ENCODE peak calls at places on chromosomes 12 and 14, in nine cellular contexts. R, Y, D, T, A, Q, B, K and V are unnamed samples.
A peak's percentile ranks its signal among the peaks of the same experiment; 100 is the strongest.

GRCh38 chr14:104314251-104314941 is 176.0 kb downstream of the KIF26A start:
- DNase-seq in R (peak; percentile 5), T (no peak), Q (no peak), Y (no peak), D (no peak), A (peak; percentile 36), K (no peak), B (no peak), V (no peak)

GRCh38 chr12:30962047-30962446 is 35.5 kb downstream of the TSPAN11 start:
- DNase-seq in Q (no peak), R (no peak), Y (no peak), K (no peak), B (no peak), A (no peak), T (no peak), D (no peak), V (no peak)

GRCh38 chr12:109621864-109622485 is 48.4 kb downstream of the MVK start:
- DNase-seq in K (no peak), D (no peak), A (no peak), R (no peak), Y (no peak), T (no peak), B (no peak), Q (no peak), V (no peak)

GRCh38 chr14:52918486-52918885 is 32.4 kb downstream of the FERMT2 start:
- DNase-seq in A (no peak), T (peak; percentile 81), Q (peak; percentile 93), D (peak; percentile 2), R (no peak), B (no peak), Y (peak; percentile 12), K (peak; percentile 62), V (peak; percentile 62)

GRCh38 chr12:44847888-44848770 is 28.0 kb downstream of the NELL2 start:
- DNase-seq in D (peak; percentile 47), B (no peak), R (no peak), Q (no peak), T (no peak), A (no peak), Y (peak; percentile 32), K (no peak), V (peak; percentile 40)

GRCh38 chr14:43790681-43791080 is 716.4 kb downstream of the FSCB start:
- DNase-seq in Q (no peak), A (no peak), B (no peak), R (no peak), D (no peak), K (no peak), T (no peak), Y (no peak), V (no peak)

GRCh38 chr12:12608557-12608957 is 3.1 kb upstream of the CREBL2 start:
- DNase-seq in Y (no peak), K (peak; percentile 29), Q (peak; percentile 17), R (no peak), D (no peak), B (no peak), T (peak; percentile 14), A (no peak), V (peak; percentile 57)

GRCh38 chr12:14614704-14615121 is 47.0 kb upstream of the PLBD1 start:
- DNase-seq in Y (no peak), B (no peak), T (no peak), R (no peak), D (no peak), Q (no peak), K (no peak), A (no peak), V (peak; percentile 87)

GRCh38 chr12:75724913-75725312 is 213.5 kb upstream of the KRR1 start:
- DNase-seq in Y (no peak), Q (peak; percentile 92), D (no peak), B (peak; percentile 40), A (no peak), R (no peak), K (peak; percentile 56), T (peak; percentile 93), V (no peak)

GRCh38 chr14:58814476-58814875 is 176.7 kb downstream of the DACT1 start:
- DNase-seq in A (no peak), D (no peak), T (no peak), Q (no peak), R (no peak), B (no peak), K (no peak), Y (no peak), V (no peak)

GRCh38 chr12:29681996-29682534 is 101.7 kb downstream of the TMTC1 start:
- DNase-seq in T (no peak), Y (no peak), R (no peak), D (no peak), Q (peak; percentile 43), B (no peak), K (peak; percentile 87), A (no peak), V (no peak)